ENCODE peak calls at places on chromosome 19, in six cellular contexts. T is naive thymus-derived CD4-positive, alpha-beta T cell; I is colonic mucosa; F is effector memory CD4-positive, alpha-beta T cell; R is left ventricle myocardium inferior; S is fibroblast of lung. D is an unnamed sample.

GRCh38 chr19:28537896-28538295 is 675.1 kb downstream of the UQCRFS1 start:
- DNase-seq in S (no peak), R (no peak), T (no peak), I (no peak), F (no peak), D (no peak)

GRCh38 chr19:42290523-42291436 is 11.2 kb upstream of the PRR19 start:
- DNase-seq in I (no peak), F (peak; percentile 43), R (no peak), T (peak; percentile 42), S (no peak), D (peak; percentile 60)

GRCh38 chr19:46761418-46761831 is 15.2 kb upstream of the STRN4 start:
- DNase-seq in I (no peak), T (no peak), S (peak; percentile 21), F (no peak), R (no peak), D (no peak)

GRCh38 chr19:47776568-47776967 is 1.9 kb upstream of the SELENOW start:
- DNase-seq in R (no peak), I (peak; percentile 46), F (no peak), S (peak; percentile 31), T (no peak), D (no peak)

GRCh38 chr19:33446918-33447293 is 73.4 kb downstream of the CEBPG start:
- DNase-seq in I (no peak), S (no peak), T (no peak), F (no peak), R (peak; percentile 7), D (no peak)

GRCh38 chr19:5774921-5775320 is 9.6 kb downstream of the PRR22 start:
- DNase-seq in S (no peak), F (no peak), R (no peak), T (no peak), I (no peak), D (no peak)

GRCh38 chr19:19470579-19470978 is 44.8 kb downstream of the TSSK6 start:
- DNase-seq in T (no peak), S (no peak), F (no peak), R (no peak), I (no peak), D (no peak)

GRCh38 chr19:54905908-54906511 is at the start of gene NCR1:
- DNase-seq in T (no peak), F (no peak), R (no peak), S (no peak), I (no peak), D (peak; percentile 18)

GRCh38 chr19:56423985-56424353 is 19.8 kb downstream of the ZNF583 start:
- DNase-seq in S (no peak), T (no peak), F (no peak), I (no peak), R (no peak), D (no peak)

GRCh38 chr19:10518444-10519361 is 1.5 kb upstream of the S1PR5 start:
- DNase-seq in S (no peak), F (no peak), T (no peak), R (no peak), I (no peak), D (no peak)

GRCh38 chr19:9958451-9958850 is 22.1 kb upstream of the OLFM2 start:
- DNase-seq in S (peak; percentile 94), R (no peak), T (no peak), F (no peak), I (no peak), D (no peak)

GRCh38 chr19:10766049-10766623 is 48.3 kb downstream of the DNM2 start:
- DNase-seq in S (no peak), F (no peak), T (no peak), I (no peak), R (no peak), D (no peak)

GRCh38 chr19:42495663-42496062 is 32.6 kb downstream of the CEACAM1 start:
- DNase-seq in I (no peak), R (no peak), S (no peak), F (no peak), T (no peak), D (no peak)

GRCh38 chr19:16566161-16566560 is 6.1 kb downstream of the SLC35E1 start:
- DNase-seq in F (peak; percentile 85), S (no peak), I (peak; percentile 42), R (no peak), T (peak; percentile 92), D (peak; percentile 74)

GRCh38 chr19:33469171-33470039 is 52.2 kb downstream of the PEPD start:
- DNase-seq in S (no peak), I (no peak), F (no peak), R (no peak), T (no peak), D (no peak)

GRCh38 chr19:16514383-16515019 is 18.3 kb downstream of the C19orf44 start:
- DNase-seq in S (no peak), F (no peak), I (no peak), T (no peak), R (no peak), D (no peak)

GRCh38 chr19:45424191-45425058 is 708 bp upstream of the ERCC1 start:
- DNase-seq in S (peak; percentile 97), I (peak; percentile 70), R (peak; percentile 71), F (no peak), T (no peak), D (no peak)

GRCh38 chr19:47284324-47284899 is 9.7 kb downstream of the INAFM1 start:
- DNase-seq in S (peak; percentile 41), I (peak; percentile 62), R (no peak), F (no peak), T (peak; percentile 32), D (peak; percentile 60)

GRCh38 chr19:41998246-41999020 is 4.4 kb upstream of the ATP1A3 start:
- DNase-seq in I (no peak), F (no peak), R (peak; percentile 38), T (no peak), S (peak; percentile 27), D (no peak)

GRCh38 chr19:6161271-6161850 is 25.9 kb downstream of the ACSBG2 start:
- DNase-seq in T (peak; percentile 89), R (no peak), S (no peak), I (peak; percentile 21), F (peak; percentile 29), D (peak; percentile 62)

GRCh38 chr19:55269299-55269698 is 10.5 kb upstream of the PPP6R1 start:
- DNase-seq in R (no peak), S (no peak), I (no peak), T (no peak), F (no peak), D (no peak)

GRCh38 chr19:33282036-33282686 is 20.2 kb downstream of the CEBPA start:
- DNase-seq in R (no peak), S (no peak), F (no peak), T (no peak), I (no peak), D (no peak)

GRCh38 chr19:47240996-47241918 is 10.3 kb upstream of the BBC3 start:
- DNase-seq in R (peak; percentile 59), S (peak; percentile 77), F (peak; percentile 81), I (peak; percentile 83), T (peak; percentile 74), D (peak; percentile 95)

GRCh38 chr19:41399091-41399490 is 1.5 kb downstream of the BCKDHA start:
- DNase-seq in S (no peak), T (no peak), F (no peak), I (no peak), R (no peak), D (no peak)

GRCh38 chr19:34217952-34218817 is 36.2 kb upstream of the GARRE1 start:
- DNase-seq in S (peak; percentile 99), F (peak; percentile 69), I (peak; percentile 45), T (peak; percentile 91), R (no peak), D (peak; percentile 43)

GRCh38 chr19:51529301-51529700 is 2.2 kb downstream of the SIGLEC6 start:
- DNase-seq in S (no peak), R (no peak), T (no peak), F (no peak), I (no peak), D (no peak)
- H3K4me1 ChIP-seq in S (no peaks in the 10 kb centered on the region), R (no peaks in the 10 kb centered on the region), T (no peaks in the 10 kb centered on the region), F (no peaks in the 10 kb centered on the region), I (no peaks in the 10 kb centered on the region), D (no peaks in the 10 kb centered on the region)

GRCh38 chr19:18230941-18231734 is 4.9 kb upstream of the PDE4C start:
- DNase-seq in I (no peak), R (no peak), T (no peak), S (no peak), F (no peak), D (no peak)

GRCh38 chr19:18227781-18228271 is 1.6 kb upstream of the PDE4C start:
- DNase-seq in R (peak; percentile 27), S (no peak), T (no peak), F (no peak), I (no peak), D (no peak)

GRCh38 chr19:18229915-18230314 is 3.7 kb upstream of the PDE4C start:
- DNase-seq in F (no peak), R (no peak), T (no peak), I (no peak), S (no peak), D (no peak)

GRCh38 chr19:18231775-18232174 is 5.5 kb upstream of the PDE4C start:
- DNase-seq in S (no peak), T (no peak), R (no peak), I (no peak), F (no peak), D (no peak)

DNA sequence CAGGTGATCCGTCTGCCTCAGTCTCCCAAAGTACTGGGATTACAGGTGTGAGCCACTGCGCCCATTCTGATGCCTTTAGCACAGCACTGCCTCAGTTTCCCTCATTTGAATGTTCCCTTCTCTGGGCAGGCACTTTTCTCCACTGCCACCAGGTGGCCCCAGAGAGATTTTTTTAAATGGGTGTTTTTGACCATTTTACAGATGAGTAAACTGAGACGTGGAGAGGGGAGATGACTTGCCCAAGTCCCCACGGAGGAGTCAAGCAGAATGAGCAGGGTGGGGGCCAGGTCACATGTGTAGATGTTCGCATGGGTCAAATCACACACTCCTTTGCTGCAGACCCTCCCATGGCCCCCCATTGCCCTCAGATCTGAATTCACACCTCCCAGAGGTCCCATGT is 3.2 kb upstream of the PDE4C start:
- DNase-seq in T (no peak), S (no peak), I (no peak), F (no peak), R (no peak), D (no peak)
- H3K4me1 ChIP-seq in T (peaks cover under 1% of the 10 kb centered on the region), S (no peaks in the 10 kb centered on the region), I (peaks cover 10% of the 10 kb centered on the region), F (peaks cover 19% of the 10 kb centered on the region), R (peaks cover 49% of the 10 kb centered on the region), D (peaks cover 17% of the 10 kb centered on the region)

DNA sequence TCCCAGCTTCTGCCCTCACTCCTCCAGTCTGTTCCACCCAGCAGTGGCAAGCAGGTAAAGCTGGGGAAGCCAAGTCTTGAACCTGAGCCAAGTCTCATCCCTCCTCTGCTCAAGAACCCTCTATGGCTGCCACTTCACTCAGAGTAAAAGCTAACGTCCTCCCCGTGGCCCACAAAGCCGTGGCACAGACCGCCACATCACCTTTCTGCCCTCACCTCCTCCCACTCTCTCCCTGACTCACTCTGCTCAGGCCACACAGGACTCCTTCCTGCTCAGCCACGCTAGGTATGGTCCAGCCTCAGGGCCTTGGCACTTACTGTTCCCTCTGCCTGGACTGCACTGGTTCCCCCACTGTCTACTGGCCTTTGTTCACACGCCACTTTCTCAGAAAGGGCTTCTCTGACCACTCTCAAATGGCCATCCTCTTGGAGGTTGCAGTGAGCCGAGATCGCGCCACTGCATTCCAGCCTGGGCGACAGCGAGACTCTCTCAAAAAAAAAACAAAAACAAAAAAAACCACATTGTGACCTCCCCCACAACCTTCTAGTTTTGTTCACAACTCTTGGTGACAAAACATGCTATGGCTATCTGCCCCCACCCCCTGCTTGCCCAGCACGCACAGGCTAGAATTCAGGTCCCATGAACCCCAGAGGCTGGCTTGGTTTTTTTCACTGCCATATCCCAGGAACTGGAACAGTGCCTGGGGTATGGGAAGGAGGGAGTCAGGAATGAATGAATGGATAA is 15.8 kb downstream of the NDUFB7 start:
- DNase-seq in R (no peak), I (no peak), F (no peak), T (no peak), S (peak; percentile 79), D (no peak)
- H3K4me1 ChIP-seq in R (peaks cover 75% of the 10 kb centered on the region), I (peaks cover 6% of the 10 kb centered on the region), F (peaks cover 12% of the 10 kb centered on the region), T (peaks cover 21% of the 10 kb centered on the region), S (no peaks in the 10 kb centered on the region), D (peaks cover 48% of the 10 kb centered on the region)

GRCh38 chr19:4077011-4077382 is 10.3 kb upstream of the ZBTB7A start:
- DNase-seq in S (no peak), R (no peak), I (no peak), F (no peak), T (no peak), D (no peak)
- H3K4me1 ChIP-seq in S (no peaks in the 10 kb centered on the region), R (peaks cover 21% of the 10 kb centered on the region), I (peaks cover 11% of the 10 kb centered on the region), F (peaks cover 18% of the 10 kb centered on the region), T (peaks cover 13% of the 10 kb centered on the region), D (peaks cover 28% of the 10 kb centered on the region)

D was measured in CD8-positive, alpha-beta memory T cell.